ENCODE peak calls at places on chromosomes 13 and 19, in eight cellular contexts. One of them, this sample, is unnamed.

GRCh38 chr19:41957838-41958366 is 1.2 kb downstream of the RABAC1 start:
- DNase-seq in cardiac muscle cell: peak; percentile 84
- DNase-seq in CD8-positive, alpha-beta memory T cell: no peak
- DNase-seq in IMR-90: peak; percentile 83
- DNase-seq in sigmoid colon: peak; percentile 79
- DNase-seq in CD8-positive, alpha-beta T cell: peak; percentile 44
- DNase-seq in ascending aorta: no peak
- DNase-seq in mesenchymal stem cell: peak; percentile 89
- DNase-seq in this sample: peak; percentile 80

GRCh38 chr13:109651854-109652253 is 134.5 kb downstream of the IRS2 start:
- DNase-seq in cardiac muscle cell: no peak
- DNase-seq in CD8-positive, alpha-beta memory T cell: no peak
- DNase-seq in IMR-90: no peak
- DNase-seq in sigmoid colon: no peak
- DNase-seq in CD8-positive, alpha-beta T cell: no peak
- DNase-seq in ascending aorta: no peak
- DNase-seq in mesenchymal stem cell: no peak
- DNase-seq in this sample: no peak

GRCh38 chr13:37175996-37176395 is 70.5 kb upstream of the CSNK1A1L start:
- DNase-seq in cardiac muscle cell: no peak
- DNase-seq in CD8-positive, alpha-beta memory T cell: no peak
- DNase-seq in IMR-90: peak; percentile 92
- DNase-seq in sigmoid colon: no peak
- DNase-seq in CD8-positive, alpha-beta T cell: no peak
- DNase-seq in ascending aorta: no peak
- DNase-seq in mesenchymal stem cell: peak; percentile 93
- DNase-seq in this sample: peak; percentile 98

GRCh38 chr13:41231786-41232185 is 31.6 kb downstream of the MTRF1 start:
- DNase-seq in cardiac muscle cell: peak; percentile 1
- DNase-seq in CD8-positive, alpha-beta memory T cell: no peak
- DNase-seq in IMR-90: peak; percentile 37
- DNase-seq in sigmoid colon: no peak
- DNase-seq in CD8-positive, alpha-beta T cell: no peak
- DNase-seq in ascending aorta: no peak
- DNase-seq in mesenchymal stem cell: peak; percentile 13
- DNase-seq in this sample: peak; percentile 27

GRCh38 chr19:38710928-38711725 is 33.1 kb downstream of the CAPN12 start:
- DNase-seq in cardiac muscle cell: no peak
- DNase-seq in CD8-positive, alpha-beta memory T cell: no peak
- DNase-seq in IMR-90: no peak
- DNase-seq in sigmoid colon: no peak
- DNase-seq in CD8-positive, alpha-beta T cell: no peak
- DNase-seq in ascending aorta: no peak
- DNase-seq in mesenchymal stem cell: peak; percentile 61
- DNase-seq in this sample: no peak

GRCh38 chr13:50357586-50358118 is 342.4 kb downstream of the KCNRG start:
- DNase-seq in cardiac muscle cell: no peak
- DNase-seq in CD8-positive, alpha-beta memory T cell: no peak
- DNase-seq in IMR-90: peak; percentile 93
- DNase-seq in sigmoid colon: peak; percentile 67
- DNase-seq in CD8-positive, alpha-beta T cell: no peak
- DNase-seq in ascending aorta: no peak
- DNase-seq in mesenchymal stem cell: peak; percentile 64
- DNase-seq in this sample: peak; percentile 63

GRCh38 chr13:110676511-110677204 is 29.3 kb downstream of the CARS2 start:
- DNase-seq in cardiac muscle cell: no peak
- DNase-seq in CD8-positive, alpha-beta memory T cell: no peak
- DNase-seq in IMR-90: no peak
- DNase-seq in sigmoid colon: no peak
- DNase-seq in CD8-positive, alpha-beta T cell: peak; percentile 41
- DNase-seq in ascending aorta: peak; percentile 14
- DNase-seq in mesenchymal stem cell: no peak
- DNase-seq in this sample: no peak

GRCh38 chr13:102690883-102691282 is 4.0 kb downstream of the METTL21C start:
- DNase-seq in cardiac muscle cell: no peak
- DNase-seq in CD8-positive, alpha-beta memory T cell: no peak
- DNase-seq in IMR-90: no peak
- DNase-seq in sigmoid colon: no peak
- DNase-seq in CD8-positive, alpha-beta T cell: no peak
- DNase-seq in ascending aorta: no peak
- DNase-seq in mesenchymal stem cell: no peak
- DNase-seq in this sample: no peak

GRCh38 chr19:8641908-8642547 is 11.6 kb downstream of the NFILZ start:
- DNase-seq in cardiac muscle cell: peak; percentile 33
- DNase-seq in CD8-positive, alpha-beta memory T cell: no peak
- DNase-seq in IMR-90: peak; percentile 65
- DNase-seq in sigmoid colon: no peak
- DNase-seq in CD8-positive, alpha-beta T cell: no peak
- DNase-seq in ascending aorta: no peak
- DNase-seq in mesenchymal stem cell: peak; percentile 66
- DNase-seq in this sample: peak; percentile 60

GRCh38 chr13:98528663-98529064 is 48.2 kb downstream of the STK24 start:
- DNase-seq in cardiac muscle cell: no peak
- DNase-seq in CD8-positive, alpha-beta memory T cell: no peak
- DNase-seq in IMR-90: peak; percentile 35
- DNase-seq in sigmoid colon: peak; percentile 68
- DNase-seq in CD8-positive, alpha-beta T cell: no peak
- DNase-seq in ascending aorta: no peak
- DNase-seq in mesenchymal stem cell: no peak
- DNase-seq in this sample: no peak

DNA sequence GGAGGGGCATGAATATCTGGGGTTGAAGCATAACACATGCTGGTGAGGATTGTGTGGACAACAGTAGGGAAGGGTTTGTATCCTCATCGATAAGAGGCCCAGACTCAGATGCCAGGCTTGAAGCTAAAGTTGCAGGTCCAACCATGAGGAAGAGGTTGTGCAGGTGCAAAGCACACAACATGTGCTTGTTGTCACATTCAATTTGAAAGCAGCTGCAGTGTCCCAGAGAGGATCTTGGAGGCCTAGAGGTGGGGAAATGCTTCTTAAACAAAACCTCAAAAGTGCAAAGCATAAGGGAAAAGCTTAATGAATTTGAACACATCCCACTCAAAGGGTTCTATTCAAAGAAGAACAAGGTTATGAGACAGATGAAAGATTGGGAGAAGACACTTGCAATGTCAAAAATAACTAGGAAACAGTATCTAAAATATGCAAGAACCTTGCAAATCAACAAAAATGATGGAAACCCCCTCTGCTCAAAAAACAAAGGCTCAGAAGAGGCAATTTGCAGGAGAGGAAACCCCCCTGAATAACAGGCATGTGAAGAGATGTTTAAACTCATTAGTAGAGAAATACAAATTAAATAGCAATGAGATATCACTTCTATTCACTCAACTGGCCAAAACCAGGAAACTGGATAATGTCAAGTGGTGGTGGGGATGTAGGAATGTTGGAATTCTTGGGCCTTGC is 187.1 kb downstream of the KATNAL1 start:
- DNase-seq in cardiac muscle cell: no peak
- DNase-seq in CD8-positive, alpha-beta memory T cell: no peak
- DNase-seq in IMR-90: no peak
- DNase-seq in sigmoid colon: no peak
- DNase-seq in CD8-positive, alpha-beta T cell: no peak
- DNase-seq in ascending aorta: no peak
- DNase-seq in mesenchymal stem cell: no peak
- DNase-seq in this sample: no peak
- H3K4me3 ChIP-seq in cardiac muscle cell: no peak overlapping the region
- H3K4me3 ChIP-seq in CD8-positive, alpha-beta memory T cell: no peak overlapping the region
- H3K4me3 ChIP-seq in IMR-90: no peak overlapping the region
- H3K4me3 ChIP-seq in sigmoid colon: no peak overlapping the region
- H3K4me3 ChIP-seq in CD8-positive, alpha-beta T cell: no peak overlapping the region
- H3K4me3 ChIP-seq in ascending aorta: no peak overlapping the region
- H3K4me3 ChIP-seq in mesenchymal stem cell: no peak overlapping the region
- H3K4me3 ChIP-seq in this sample: no peak overlapping the region

GRCh38 chr19:45591004-45591637 is 6.5 kb upstream of the OPA3 start:
- DNase-seq in cardiac muscle cell: peak; percentile 76
- DNase-seq in CD8-positive, alpha-beta memory T cell: no peak
- DNase-seq in IMR-90: peak; percentile 35
- DNase-seq in sigmoid colon: no peak
- DNase-seq in CD8-positive, alpha-beta T cell: peak; percentile 28
- DNase-seq in ascending aorta: no peak
- DNase-seq in mesenchymal stem cell: no peak
- DNase-seq in this sample: peak; percentile 55
- H3K4me3 ChIP-seq in cardiac muscle cell: no peak overlapping the region
- H3K4me3 ChIP-seq in CD8-positive, alpha-beta memory T cell: no peak overlapping the region
- H3K4me3 ChIP-seq in IMR-90: no peak overlapping the region
- H3K4me3 ChIP-seq in sigmoid colon: no peak overlapping the region
- H3K4me3 ChIP-seq in CD8-positive, alpha-beta T cell: no peak overlapping the region
- H3K4me3 ChIP-seq in ascending aorta: no peak overlapping the region
- H3K4me3 ChIP-seq in mesenchymal stem cell: no peak overlapping the region
- H3K4me3 ChIP-seq in this sample: no peak overlapping the region

DNA sequence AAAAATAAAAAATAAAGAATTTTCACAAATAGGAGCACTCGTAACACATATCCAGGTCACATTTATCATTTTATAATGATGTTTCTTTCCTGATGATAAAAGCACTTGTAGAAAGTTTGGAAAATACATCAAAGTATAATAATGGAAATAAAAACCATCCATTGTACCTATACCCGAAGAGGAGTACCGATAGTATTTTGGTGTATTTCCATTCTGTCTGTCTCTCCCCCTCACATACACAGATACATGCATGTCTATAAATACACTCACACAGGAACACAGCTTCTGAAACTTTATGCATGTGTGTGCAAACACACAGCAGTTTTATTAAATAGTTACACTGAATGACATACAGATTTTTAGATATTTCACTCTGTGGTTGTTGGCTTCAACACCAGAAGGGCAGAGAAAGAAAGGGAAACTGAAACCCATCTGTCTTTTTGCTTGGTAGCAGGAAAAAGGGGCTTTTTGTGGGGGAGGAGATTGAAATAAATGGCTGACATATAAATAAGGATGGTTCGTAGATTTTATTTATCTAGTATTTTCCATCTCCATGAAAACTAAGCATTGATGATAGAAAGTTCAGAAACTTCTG is 114.8 kb downstream of the LRCH1 start:
- DNase-seq in cardiac muscle cell: no peak
- DNase-seq in CD8-positive, alpha-beta memory T cell: no peak
- DNase-seq in IMR-90: no peak
- DNase-seq in sigmoid colon: no peak
- DNase-seq in CD8-positive, alpha-beta T cell: no peak
- DNase-seq in ascending aorta: no peak
- DNase-seq in mesenchymal stem cell: peak; percentile 60
- DNase-seq in this sample: peak; percentile 37
- H3K4me3 ChIP-seq in cardiac muscle cell: no peak overlapping the region
- H3K4me3 ChIP-seq in CD8-positive, alpha-beta memory T cell: peak overlapping the region; percentile 44
- H3K4me3 ChIP-seq in IMR-90: peak overlapping the region; percentile 50
- H3K4me3 ChIP-seq in sigmoid colon: peak overlapping the region; percentile 6
- H3K4me3 ChIP-seq in CD8-positive, alpha-beta T cell: peak overlapping the region; percentile 58
- H3K4me3 ChIP-seq in ascending aorta: peak overlapping the region; percentile 17
- H3K4me3 ChIP-seq in mesenchymal stem cell: no peak overlapping the region
- H3K4me3 ChIP-seq in this sample: peak overlapping the region; percentile 45

GRCh38 chr19:30593975-30594925 is 222.1 kb downstream of the ZNF536 start:
- DNase-seq in cardiac muscle cell: no peak
- DNase-seq in CD8-positive, alpha-beta memory T cell: no peak
- DNase-seq in IMR-90: no peak
- DNase-seq in sigmoid colon: no peak
- DNase-seq in CD8-positive, alpha-beta T cell: no peak
- DNase-seq in ascending aorta: no peak
- DNase-seq in mesenchymal stem cell: no peak
- DNase-seq in this sample: no peak

GRCh38 chr19:30598688-30599087 is 226.5 kb downstream of the ZNF536 start:
- DNase-seq in cardiac muscle cell: no peak
- DNase-seq in CD8-positive, alpha-beta memory T cell: no peak
- DNase-seq in IMR-90: no peak
- DNase-seq in sigmoid colon: no peak
- DNase-seq in CD8-positive, alpha-beta T cell: no peak
- DNase-seq in ascending aorta: no peak
- DNase-seq in mesenchymal stem cell: no peak
- DNase-seq in this sample: no peak

GRCh38 chr19:30593358-30593757 is 221.2 kb downstream of the ZNF536 start:
- DNase-seq in cardiac muscle cell: no peak
- DNase-seq in CD8-positive, alpha-beta memory T cell: no peak
- DNase-seq in IMR-90: no peak
- DNase-seq in sigmoid colon: peak; percentile 74
- DNase-seq in CD8-positive, alpha-beta T cell: no peak
- DNase-seq in ascending aorta: no peak
- DNase-seq in mesenchymal stem cell: no peak
- DNase-seq in this sample: no peak

GRCh38 chr19:30596268-30596667 is 224.1 kb downstream of the ZNF536 start:
- DNase-seq in cardiac muscle cell: no peak
- DNase-seq in CD8-positive, alpha-beta memory T cell: no peak
- DNase-seq in IMR-90: no peak
- DNase-seq in sigmoid colon: no peak
- DNase-seq in CD8-positive, alpha-beta T cell: no peak
- DNase-seq in ascending aorta: no peak
- DNase-seq in mesenchymal stem cell: no peak
- DNase-seq in this sample: no peak

DNA sequence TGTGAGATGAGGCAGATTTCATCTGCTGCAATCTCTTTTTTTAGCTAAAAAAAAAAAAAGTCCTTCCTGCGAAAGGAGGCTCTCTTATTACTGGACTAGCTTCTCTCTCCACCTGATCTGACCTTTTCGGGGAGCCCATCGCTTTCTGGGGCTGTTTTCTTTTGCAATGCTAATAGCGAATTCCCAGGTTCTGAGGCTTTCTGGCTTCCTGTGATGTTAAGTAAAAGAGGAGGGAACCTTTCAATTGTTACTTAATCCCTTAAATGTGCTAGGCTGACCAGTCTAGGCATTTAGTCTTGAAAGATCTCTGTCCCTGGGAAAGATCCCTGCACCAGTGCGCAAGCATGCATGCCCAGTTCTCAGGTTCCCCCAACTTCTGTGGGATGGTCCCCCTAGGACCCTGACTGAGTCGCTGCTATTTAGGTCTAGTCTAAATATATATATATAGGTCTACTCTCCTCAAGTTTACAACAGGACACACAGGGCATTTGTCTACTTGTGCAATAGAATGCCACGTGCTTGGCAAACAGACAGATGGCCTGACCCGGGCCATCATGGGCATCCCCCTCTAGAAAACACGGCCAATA is 224.7 kb downstream of the ZNF536 start:
- DNase-seq in cardiac muscle cell: no peak
- DNase-seq in CD8-positive, alpha-beta memory T cell: no peak
- DNase-seq in IMR-90: no peak
- DNase-seq in sigmoid colon: no peak
- DNase-seq in CD8-positive, alpha-beta T cell: no peak
- DNase-seq in ascending aorta: no peak
- DNase-seq in mesenchymal stem cell: no peak
- DNase-seq in this sample: no peak
- H3K4me3 ChIP-seq in cardiac muscle cell: no peak overlapping the region
- H3K4me3 ChIP-seq in CD8-positive, alpha-beta memory T cell: no peak overlapping the region
- H3K4me3 ChIP-seq in IMR-90: no peak overlapping the region
- H3K4me3 ChIP-seq in sigmoid colon: no peak overlapping the region
- H3K4me3 ChIP-seq in CD8-positive, alpha-beta T cell: no peak overlapping the region
- H3K4me3 ChIP-seq in ascending aorta: no peak overlapping the region
- H3K4me3 ChIP-seq in mesenchymal stem cell: no peak overlapping the region
- H3K4me3 ChIP-seq in this sample: no peak overlapping the region

This sample was measured in fibroblast of villous mesenchyme.